ENCODE peak calls at places on chromosomes 6 and 20, in five cellular contexts. J, W, M, F and I are unnamed samples.

GRCh38 chr6:157159339-157159738 is 164.0 kb downstream of the TMEM242 start:
- DNase-seq in J (no peak), W (no peak), M (no peak), F (no peak), I (no peak)

GRCh38 chr6:135811644-135812043 is 39.9 kb upstream of the PDE7B start:
- DNase-seq in J (no peak), W (no peak), M (no peak), F (no peak), I (no peak)

GRCh38 chr6:153947817-153948447 is 91.1 kb upstream of the OPRM1 start:
- DNase-seq in J (peak), W (peak), M (no peak), F (peak), I (no peak)

GRCh38 chr6:112739766-112740165 is 392.6 kb downstream of the RFPL4B start:
- DNase-seq in J (no peak), W (no peak), M (no peak), F (no peak), I (no peak)

GRCh38 chr20:4041748-4042411 is 26.5 kb upstream of the RNF24 start:
- DNase-seq in J (peak), W (no peak), M (peak), F (peak), I (no peak)

GRCh38 chr6:22043284-22043962 is 253.4 kb downstream of the PRL start:
- DNase-seq in J (no peak), W (no peak), M (no peak), F (no peak), I (no peak)

GRCh38 chr6:107491791-107492674 is 2.1 kb downstream of the SOBP start:
- DNase-seq in J (no peak), W (no peak), M (no peak), F (no peak), I (peak)

GRCh38 chr20:10955166-10955565 is 281.4 kb upstream of the JAG1 start:
- DNase-seq in J (no peak), W (no peak), M (no peak), F (no peak), I (no peak)

GRCh38 chr6:82246802-82247633 is 526 bp downstream of the IBTK start:
- DNase-seq in J (peak), W (no peak), M (peak), F (peak), I (peak)

GRCh38 chr6:10425973-10426780 is 11.3 kb upstream of the TFAP2A start:
- DNase-seq in J (no peak), W (no peak), M (no peak), F (no peak), I (no peak)

GRCh38 chr20:20292472-20292871 is 75.4 kb upstream of the INSM1 start:
- DNase-seq in J (no peak), W (no peak), M (no peak), F (no peak), I (no peak)

GRCh38 chr6:16872543-16873230 is 111.4 kb upstream of the ATXN1 start:
- DNase-seq in J (no peak), W (no peak), M (no peak), F (no peak), I (no peak)

GRCh38 chr6:35638679-35639078 is 50.0 kb downstream of the FKBP5 start:
- DNase-seq in J (no peak), W (no peak), M (no peak), F (no peak), I (no peak)

GRCh38 chr6:89386917-89387491 is 25.1 kb downstream of the RRAGD start:
- DNase-seq in J (no peak), W (no peak), M (no peak), F (no peak), I (no peak)

GRCh38 chr6:10146723-10147451 is 268.0 kb downstream of the TFAP2A start:
- DNase-seq in J (peak), W (no peak), M (peak), F (peak), I (peak)

GRCh38 chr6:43784049-43784855 is 14.2 kb downstream of the VEGFA start:
- DNase-seq in J (no peak), W (no peak), M (no peak), F (no peak), I (no peak)

GRCh38 chr6:36436466-36436865 is 6.2 kb downstream of the PXT1 start:
- DNase-seq in J (no peak), W (no peak), M (no peak), F (no peak), I (no peak)

GRCh38 chr20:9838378-9839295 is at the start of gene PAK5:
- DNase-seq in J (peak), W (no peak), M (peak), F (peak), I (no peak)

GRCh38 chr20:22768779-22769178 is 184.4 kb upstream of the FOXA2 start:
- DNase-seq in J (no peak), W (no peak), M (no peak), F (no peak), I (no peak)

GRCh38 chr6:17281100-17281496 is at the start of gene RBM24:
- DNase-seq in J (peak), W (no peak), M (no peak), F (peak), I (no peak)

GRCh38 chr6:1461207-1461606 is 71.8 kb downstream of the FOXF2 start:
- DNase-seq in J (no peak), W (no peak), M (no peak), F (no peak), I (no peak)

GRCh38 chr6:14922706-14923105 is 323.2 kb upstream of the JARID2 start:
- DNase-seq in J (no peak), W (no peak), M (no peak), F (no peak), I (no peak)

GRCh38 chr6:14924126-14925024 is 321.5 kb upstream of the JARID2 start:
- DNase-seq in J (no peak), W (no peak), M (no peak), F (no peak), I (no peak)

GRCh38 chr6:14925627-14926026 is 320.2 kb upstream of the JARID2 start:
- DNase-seq in J (no peak), W (no peak), M (no peak), F (no peak), I (no peak)

GRCh38 chr6:14927398-14927797 is 318.5 kb upstream of the JARID2 start:
- DNase-seq in J (no peak), W (no peak), M (no peak), F (no peak), I (peak)

GRCh38 chr6:14925025-14925595 is 320.8 kb upstream of the JARID2 start:
- DNase-seq in J (no peak), W (no peak), M (no peak), F (no peak), I (no peak)
- TF ChIP-seq REST in J (no peak), W (no peak), M (no peak), F (no peak), I (no peak)

DNA sequence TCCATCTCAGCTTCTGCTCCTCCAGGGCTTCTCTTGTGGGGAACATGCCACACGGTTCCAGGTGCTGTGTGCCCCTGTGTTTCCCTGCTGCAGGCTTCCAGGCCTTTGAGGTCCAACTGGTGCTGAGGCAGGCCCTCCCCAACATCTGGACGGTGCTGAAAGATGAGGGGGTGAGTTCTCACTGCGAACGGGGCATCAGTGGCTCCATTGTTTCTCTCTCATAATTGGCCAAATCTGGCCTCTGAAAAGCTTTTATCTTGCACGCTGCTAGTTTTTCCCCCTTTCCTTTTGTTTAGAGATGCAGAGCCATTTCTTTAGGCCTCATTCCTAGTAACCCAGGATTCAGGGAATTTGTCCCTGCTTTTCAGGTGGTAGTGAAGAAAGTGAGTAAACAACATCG is 8.6 kb downstream of the PNLDC1 start:
- DNase-seq in J (no peak), W (no peak), M (no peak), F (no peak), I (no peak)
- TF ChIP-seq REST in J (no peak), W (no peak), M (no peak), F (no peak), I (no peak)

GRCh38 chr6:132445201-132445951 is 44.1 kb upstream of the MOXD1 start:
- DNase-seq in J (no peak), W (no peak), M (peak), F (no peak), I (no peak)

GRCh38 chr6:132443206-132443605 is 41.9 kb upstream of the MOXD1 start:
- DNase-seq in J (no peak), W (no peak), M (no peak), F (no peak), I (no peak)

GRCh38 chr6:132446842-132447241 is 45.6 kb upstream of the MOXD1 start:
- DNase-seq in J (no peak), W (no peak), M (no peak), F (no peak), I (no peak)

GRCh38 chr6:132446136-132446535 is 44.9 kb upstream of the MOXD1 start:
- DNase-seq in J (no peak), W (no peak), M (no peak), F (no peak), I (no peak)
- TF ChIP-seq REST in J (no peak), W (no peak), M (no peak), F (no peak), I (no peak)

DNA sequence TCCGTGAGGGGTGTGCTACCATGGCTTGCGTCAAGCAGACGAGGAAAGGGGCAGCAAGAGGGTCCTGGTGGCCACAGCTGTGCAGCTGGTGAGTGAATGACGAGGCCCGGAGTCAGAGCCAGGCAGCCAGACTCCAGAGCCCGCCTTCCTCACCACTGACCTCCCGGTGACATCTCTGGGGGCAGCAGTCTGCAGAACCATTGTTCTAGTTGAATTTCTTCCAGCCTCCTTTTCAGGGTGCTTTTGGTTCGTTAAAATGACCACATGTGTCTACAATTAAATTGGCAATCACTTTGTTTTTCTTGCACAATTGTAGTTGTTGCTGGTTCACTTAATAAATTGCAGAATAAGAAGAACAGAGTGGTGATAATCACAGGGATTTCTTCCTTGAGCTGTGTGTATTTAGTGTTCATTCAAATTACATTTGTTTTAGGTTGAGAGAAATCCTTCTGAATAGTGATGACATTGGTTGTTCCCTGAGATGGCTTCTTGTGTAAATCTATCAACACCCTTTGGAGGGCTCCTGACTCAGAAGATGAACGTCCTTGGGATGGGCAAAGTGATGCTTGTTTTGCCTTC is 96.4 kb downstream of the TULP4 start:
- DNase-seq in J (peak), W (no peak), M (no peak), F (no peak), I (no peak)
- TF ChIP-seq REST in J (no peak), W (no peak), M (no peak), F (no peak), I (no peak)

DNA sequence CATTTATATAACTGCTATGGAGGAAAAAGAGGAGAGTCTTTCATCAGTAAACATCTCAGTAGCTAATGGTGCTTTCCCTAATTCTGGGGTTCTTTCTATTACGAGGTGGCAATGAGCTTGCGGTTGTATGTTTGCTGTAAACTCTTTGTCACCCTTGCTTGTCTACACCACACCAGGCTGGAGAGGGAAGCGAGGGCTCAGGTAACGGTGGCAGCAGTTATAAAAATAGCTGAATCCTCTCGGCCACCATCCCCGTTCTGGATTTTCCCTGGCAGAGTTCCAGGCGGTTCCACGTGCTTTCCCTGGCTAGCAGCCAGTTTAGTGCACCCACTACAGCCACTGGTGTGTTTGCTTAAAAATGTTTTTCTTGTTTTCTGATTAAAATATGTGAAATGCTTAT is 39.0 kb downstream of the MAS1 start:
- DNase-seq in J (peak), W (no peak), M (no peak), F (no peak), I (no peak)
- TF ChIP-seq REST in J (no peak), W (no peak), M (no peak), F (no peak), I (no peak)

GRCh38 chr6:133977983-133978895 is 25.2 kb downstream of the TBPL1 start:
- DNase-seq in J (no peak), W (no peak), M (no peak), F (no peak), I (no peak)
- TF ChIP-seq REST in J (no peak), W (no peak), M (no peak), F (no peak), I (no peak)

GRCh38 chr20:38435555-38435939 is 419 bp upstream of the SNHG17 start:
- DNase-seq in J (no peak), W (no peak), M (no peak), F (no peak), I (no peak)
- TF ChIP-seq REST in J (no peak), W (no peak), M (no peak), F (no peak), I (no peak)